ENCODE peak calls at places on chromosomes 4 and X, in four cellular contexts. P is K562, E is GM12878, O is HepG2. M is an unnamed sample.

GRCh38 chr4:139815646-139816601 is 150.3 kb downstream of the MGST2 start:
- DNase-seq in O (no peak), P (peak; percentile 24), E (no peak), M (no peak)

GRCh38 chr4:138242076-138242829 is at the start of gene SLC7A11:
- DNase-seq in O (peak; percentile 97), E (peak; percentile 93), P (peak; percentile 95), M (peak; percentile 62)

GRCh38 chr4:6566582-6567190 is 8.3 kb upstream of the MAN2B2 start:
- DNase-seq in E (no peak), P (no peak), O (no peak), M (no peak)

GRCh38 chr4:5800496-5800895 is 89.5 kb downstream of the EVC start:
- DNase-seq in O (no peak), E (no peak), P (no peak), M (no peak)

GRCh38 chr4:152258804-152259708 is 276.8 kb downstream of the FBXW7 start:
- DNase-seq in O (peak; percentile 13), P (no peak), E (no peak), M (no peak)

GRCh38 chr4:2793920-2794706 is 1.2 kb downstream of the SH3BP2 start:
- DNase-seq in E (no peak), O (peak; percentile 69), P (peak; percentile 46), M (no peak)

GRCh38 chr4:125316391-125316780 is 1.6 kb downstream of the FAT4 start:
- DNase-seq in E (no peak), O (no peak), P (no peak), M (no peak)

GRCh38 chr4:30720656-30721352 is 635 bp downstream of the PCDH7 start:
- DNase-seq in P (no peak), O (no peak), E (no peak), M (no peak)

GRCh38 chr4:47383829-47384427 is 79.6 kb downstream of the COMMD8 start:
- DNase-seq in E (no peak), P (peak; percentile 33), O (peak; percentile 7), M (peak; percentile 9)

GRCh38 chrX:73851014-73852009 is 288.3 kb downstream of the CHIC1 start:
- DNase-seq in P (peak; percentile 87), O (no peak), E (peak; percentile 90), M (peak; percentile 33)

GRCh38 chr4:165343353-165344191 is 16.1 kb downstream of the MSMO1 start:
- DNase-seq in E (no peak), O (peak; percentile 24), P (no peak), M (no peak)

GRCh38 chr4:184364100-184364921 is 110.0 kb downstream of the IRF2 start:
- DNase-seq in O (peak; percentile 97), E (no peak), P (no peak), M (no peak)

GRCh38 chrX:136630881-136631280 is 17.1 kb upstream of the CD40LG start:
- DNase-seq in P (no peak), O (no peak), E (no peak), M (no peak)

GRCh38 chr4:79748835-79749234 is 324.2 kb downstream of the ANTXR2 start:
- DNase-seq in O (no peak), P (no peak), E (no peak), M (no peak)

GRCh38 chr4:137905930-137906329 is 336.2 kb downstream of the SLC7A11 start:
- DNase-seq in P (no peak), O (no peak), E (no peak), M (no peak)

GRCh38 chr4:30821891-30822612 is 101.9 kb downstream of the PCDH7 start:
- DNase-seq in E (no peak), P (no peak), O (no peak), M (peak; percentile 13)

GRCh38 chrX:1202251-1202650 is 10.2 kb downstream of the CRLF2 start:
- DNase-seq in P (no peak), O (no peak), E (no peak), M (no peak)

GRCh38 chr4:126851391-126851790 is 781.4 kb upstream of the INTU start:
- DNase-seq in E (no peak), O (no peak), P (no peak), M (no peak)

GRCh38 chr4:37977471-37978452 is 17.6 kb downstream of the PTTG2 start:
- DNase-seq in O (peak; percentile 23), E (peak; percentile 44), P (peak; percentile 55), M (peak; percentile 37)

GRCh38 chr4:41644288-41644914 is 104.1 kb downstream of the PHOX2B start:
- DNase-seq in O (peak; percentile 3), E (no peak), P (peak; percentile 60), M (no peak)

GRCh38 chr4:111136438-111136837 is 513.6 kb upstream of the PITX2 start:
- DNase-seq in O (peak; percentile 7), P (no peak), E (no peak), M (no peak)

GRCh38 chrX:41386222-41386990 is 52.4 kb downstream of the DDX3X start:
- DNase-seq in E (no peak), O (no peak), P (no peak), M (no peak)

GRCh38 chrX:41394293-41394692 is 52.9 kb upstream of the NYX start:
- DNase-seq in P (peak; percentile 6), O (no peak), E (no peak), M (no peak)

GRCh38 chrX:41388543-41388942 is 54.6 kb downstream of the DDX3X start:
- DNase-seq in P (no peak), O (peak; percentile 53), E (no peak), M (no peak)

GRCh38 chrX:41389311-41389888 is 55.4 kb downstream of the DDX3X start:
- DNase-seq in O (peak; percentile 81), E (no peak), P (no peak), M (no peak)

DNA sequence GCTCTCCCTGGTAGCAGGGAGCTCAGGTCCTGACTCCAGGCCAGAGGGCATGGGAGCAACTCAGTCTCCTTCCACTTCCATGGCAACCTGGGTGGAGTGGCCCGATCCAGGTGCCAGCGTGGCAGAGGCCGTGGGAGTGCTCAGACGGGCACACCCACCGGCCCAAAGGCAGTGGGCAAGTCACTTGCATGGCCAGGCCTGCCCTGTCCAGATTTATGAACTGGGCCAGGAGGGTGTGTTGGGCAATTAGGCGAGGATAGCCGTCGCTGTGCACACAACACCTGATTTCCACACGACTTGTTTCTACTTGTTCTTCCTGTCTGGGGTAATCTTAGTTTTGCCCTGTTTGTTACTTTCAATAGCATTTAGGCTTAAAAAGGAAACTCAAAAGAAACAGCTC is 55.5 kb upstream of the NYX start:
- DNase-seq in P (no peak), E (no peak), O (no peak), M (no peak)
- TF ChIP-seq TARDBP in P (no peak), E (no peak), O (no peak), M (no peak)

DNA sequence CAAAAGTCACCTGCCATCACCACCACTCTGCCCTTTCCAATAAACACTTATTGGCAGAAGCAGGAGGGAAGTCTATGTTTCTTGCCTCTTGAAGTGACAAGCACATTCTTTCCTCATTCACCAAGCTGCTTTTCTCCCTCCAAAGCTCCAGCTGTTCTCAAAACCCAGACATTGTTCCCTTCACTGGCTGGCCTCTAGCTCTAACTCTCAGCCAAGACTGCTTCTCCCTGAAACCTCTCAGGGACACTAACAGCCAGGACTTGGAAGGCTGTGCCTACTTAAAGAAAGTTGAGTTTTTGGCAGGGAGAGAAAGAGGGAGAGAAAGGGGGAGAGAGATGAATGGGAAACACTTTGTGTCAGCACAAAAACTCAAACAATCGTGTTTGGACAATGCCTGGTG is 99.6 kb downstream of the COX18 start:
- DNase-seq in P (no peak), O (no peak), E (no peak), M (no peak)
- TF ChIP-seq FOXM1 in P (no peak), O (no peak), E (no peak), M (no peak)

GRCh38 chr4:33739886-33740285 is 2504.4 kb downstream of the ARAP2 start:
- DNase-seq in E (no peak), P (no peak), O (no peak), M (no peak)

DNA sequence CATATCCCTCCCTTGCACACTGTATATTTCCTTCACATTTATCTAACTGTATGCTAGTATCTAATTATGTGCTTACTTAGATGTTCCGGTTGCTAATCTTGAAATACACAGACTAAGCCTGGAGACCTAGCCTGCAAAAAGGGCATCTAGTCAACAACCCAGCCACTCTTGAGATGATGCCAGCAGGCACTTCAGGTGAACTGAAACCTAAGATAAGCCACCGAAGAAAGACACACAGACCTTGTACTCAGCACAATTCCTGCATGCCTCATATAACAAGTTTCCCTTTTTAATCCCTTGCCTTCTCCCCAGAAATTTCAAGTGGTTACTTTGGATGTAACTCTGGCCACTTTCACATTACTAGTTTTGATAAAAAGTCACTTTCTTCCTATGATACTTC is 2506.6 kb downstream of the ARAP2 start:
- DNase-seq in O (no peak), P (no peak), E (no peak), M (no peak)
- TF ChIP-seq TARDBP in O (no peak), P (no peak), E (no peak), M (no peak)

DNA sequence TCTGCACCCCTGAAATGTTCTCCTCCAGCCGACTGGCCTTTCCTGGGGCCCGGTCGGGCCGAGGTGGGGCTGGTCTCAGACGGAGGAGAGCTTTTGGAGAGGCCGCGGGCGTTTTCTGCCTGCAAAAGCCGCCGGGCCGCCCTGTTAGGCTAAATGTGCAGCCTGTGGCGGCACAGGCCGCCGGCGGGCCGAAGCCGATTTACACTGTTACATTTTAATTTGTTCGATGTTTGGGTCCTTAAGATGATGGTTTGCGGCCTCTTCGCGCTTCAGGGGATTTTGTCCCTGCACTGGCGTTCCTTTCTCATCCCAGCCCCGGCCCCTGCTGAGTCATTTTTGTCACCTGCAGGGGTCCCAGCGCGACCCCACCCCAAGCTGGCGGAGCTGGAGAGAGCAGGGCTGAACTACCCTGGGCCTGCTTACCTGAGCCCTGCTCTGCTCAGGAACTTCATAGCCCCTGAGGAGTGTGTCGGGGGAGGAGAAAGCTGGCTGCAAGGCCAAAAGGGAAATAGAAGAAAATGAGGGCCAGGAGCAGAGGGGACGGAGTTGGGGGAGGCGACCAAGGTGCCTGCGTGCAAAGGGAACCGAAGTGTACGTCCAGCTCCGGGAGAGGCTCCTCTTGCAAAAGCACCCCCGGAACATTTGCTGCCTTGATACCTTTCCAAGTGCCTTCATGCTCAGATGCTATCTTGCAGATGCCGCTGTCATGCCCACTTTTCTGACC is 861 bp upstream of the RBBP7 start:
- DNase-seq in E (no peak), O (no peak), P (peak; percentile 38), M (peak; percentile 16)
- TF ChIP-seq FOXM1 in E (no peak), O (no peak), P (no peak), M (no peak)

GRCh38 chrX:130032552-130032951 is 50.1 kb downstream of the BCORL1 start:
- DNase-seq in O (no peak), E (no peak), P (no peak), M (no peak)

GRCh38 chrX:130028196-130028595 is 45.8 kb downstream of the BCORL1 start:
- DNase-seq in P (peak; percentile 66), E (no peak), O (no peak), M (peak; percentile 74)

GRCh38 chrX:130034178-130034577 is 51.7 kb downstream of the BCORL1 start:
- DNase-seq in P (no peak), O (no peak), E (no peak), M (no peak)

GRCh38 chrX:130027569-130027968 is 45.1 kb downstream of the BCORL1 start:
- DNase-seq in P (no peak), E (no peak), O (no peak), M (no peak)

DNA sequence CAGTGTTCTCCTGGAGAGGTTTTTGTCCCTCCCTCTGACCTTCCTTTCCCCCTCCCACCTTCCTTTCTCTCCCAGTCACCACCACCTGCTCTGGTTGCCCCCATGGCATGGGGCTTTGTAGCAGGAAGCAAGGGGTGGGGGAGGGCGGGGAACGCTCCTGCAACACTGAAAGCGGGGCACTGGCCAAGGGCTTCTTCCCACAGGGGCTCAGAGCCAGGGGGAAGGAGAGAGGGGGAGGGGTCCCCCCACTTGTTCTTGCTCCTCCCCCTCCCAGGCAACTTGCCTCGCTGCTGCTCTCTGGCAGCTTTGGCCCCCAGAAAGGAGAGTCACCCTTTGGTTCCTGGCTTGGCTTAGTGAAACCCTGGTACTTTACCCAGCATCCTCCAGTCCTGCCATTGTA is 48.4 kb downstream of the BCORL1 start:
- DNase-seq in P (no peak), O (no peak), E (no peak), M (no peak)
- TF ChIP-seq TARDBP in P (no peak), O (no peak), E (no peak), M (no peak)

M was measured in HEK293T.